ENCODE peak calls at places on chromosomes 16 and 17, in six cellular contexts. U is uterus, R is tibial artery, D is thyroid gland, K is H1, Q is heart left ventricle. E is an unnamed sample. For H3K4me1 and H3K27me3, the result is how much of the 10 kb centered on the place peaks cover.

GRCh38 chr17:7440823-7441174 is 1.5 kb downstream of the FGF11 start:
- DNase-seq in Q (peak), U (peak), D (peak), R (no peak), K (no peak), E (no peak)

GRCh38 chr16:51134876-51135275 is 16.2 kb downstream of the SALL1 start:
- DNase-seq in D (no peak), U (no peak), K (no peak), R (no peak), Q (no peak), E (no peak)

GRCh38 chr16:4140652-4141051 is 24.4 kb upstream of the ADCY9 start:
- DNase-seq in U (no peak), Q (no peak), D (no peak), R (no peak), K (no peak), E (no peak)

GRCh38 chr17:42617956-42618431 is 8.5 kb downstream of the TUBG1 start:
- DNase-seq in Q (no peak), D (no peak), U (no peak), R (no peak), K (no peak), E (no peak)

GRCh38 chr17:73462830-73463229 is 151.0 kb upstream of the CDC42EP4 start:
- DNase-seq in Q (no peak), R (no peak), D (no peak), U (no peak), K (no peak), E (no peak)

GRCh38 chr16:30356401-30357084 is 1.4 kb upstream of the CD2BP2 start:
- DNase-seq in R (no peak), D (peak), Q (peak), K (no peak), U (peak), E (no peak)

GRCh38 chr17:47423406-47424295 is 99.9 kb downstream of the EFCAB13 start:
- DNase-seq in Q (no peak), D (peak), K (peak), R (no peak), U (no peak), E (no peak)

GRCh38 chr16:48611329-48612137 is 1.6 kb upstream of the N4BP1 start:
- DNase-seq in U (no peak), K (no peak), D (no peak), R (no peak), Q (no peak), E (peak)

GRCh38 chr16:81467815-81468214 is 23.2 kb downstream of the CMIP start:
- DNase-seq in Q (no peak), U (no peak), K (no peak), D (no peak), R (no peak), E (no peak)

GRCh38 chr17:74971842-74972106 is 785 bp downstream of the HID1 start:
- DNase-seq in U (no peak), K (no peak), D (no peak), R (no peak), Q (no peak), E (no peak)

GRCh38 chr16:55437627-55438026 is 41.4 kb upstream of the MMP2 start:
- DNase-seq in U (no peak), D (no peak), K (no peak), Q (no peak), R (no peak), E (no peak)

GRCh38 chr17:19333736-19334290 is 28.7 kb downstream of the B9D1 start:
- DNase-seq in D (no peak), K (no peak), U (no peak), Q (no peak), R (no peak), E (no peak)

GRCh38 chr17:35094902-35095301 is 24.8 kb downstream of the RAD51D start:
- DNase-seq in Q (no peak), D (no peak), K (no peak), U (no peak), R (no peak), E (no peak)

GRCh38 chr17:40854175-40854814 is 12.7 kb downstream of the KRT12 start:
- DNase-seq in R (no peak), D (no peak), U (no peak), K (no peak), Q (no peak), E (no peak)

GRCh38 chr16:70159355-70160348 is 13.9 kb upstream of the CLEC18C start:
- DNase-seq in Q (no peak), R (no peak), U (no peak), K (no peak), D (no peak), E (no peak)

GRCh38 chr16:3235856-3236669 is 1.1 kb upstream of the ZNF200 start:
- DNase-seq in K (no peak), Q (peak), R (peak), D (peak), U (peak), E (peak)

GRCh38 chr16:54055864-54056263 is 230.7 kb downstream of the IRX3 start:
- DNase-seq in R (no peak), D (no peak), U (no peak), Q (no peak), K (no peak), E (no peak)

GRCh38 chr17:17713839-17714238 is 32.6 kb downstream of the RAI1 start:
- DNase-seq in K (no peak), U (no peak), R (no peak), Q (peak), D (peak), E (no peak)

GRCh38 chr16:25140459-25140858 is 28.9 kb downstream of the LCMT1 start:
- DNase-seq in U (peak), D (no peak), R (no peak), K (no peak), Q (no peak), E (no peak)

GRCh38 chr17:73786286-73786743 is 142.1 kb upstream of the SDK2 start:
- DNase-seq in D (no peak), U (no peak), Q (no peak), R (no peak), K (no peak), E (no peak)

GRCh38 chr16:69131167-69131748 is 1.1 kb downstream of the CHTF8 start:
- DNase-seq in K (no peak), U (no peak), Q (no peak), D (no peak), R (no peak), E (no peak)

GRCh38 chr16:66311306-66311705 is 55.2 kb upstream of the CDH5 start:
- DNase-seq in R (no peak), D (no peak), Q (no peak), K (no peak), U (no peak), E (no peak)

GRCh38 chr17:75654176-75654575 is 12.8 kb downstream of the RECQL5 start:
- DNase-seq in Q (no peak), R (no peak), U (no peak), K (no peak), D (no peak), E (no peak)

GRCh38 chr16:77805403-77805802 is 17.0 kb downstream of the VAT1L start:
- DNase-seq in D (peak), R (no peak), Q (peak), U (no peak), K (no peak), E (no peak)

GRCh38 chr17:69761767-69762321 is 313.2 kb upstream of the KCNJ16 start:
- DNase-seq in Q (no peak), R (no peak), K (no peak), U (no peak), D (no peak), E (no peak)
- H3K4me1 ChIP-seq in Q (under half), R (under half), K (under half), U (under half), D (under half), E (under half)

GRCh38 chr16:90040152-90041023 is 21.1 kb upstream of the DBNDD1 start:
- DNase-seq in U (no peak), R (no peak), K (no peak), Q (no peak), D (no peak), E (no peak)

GRCh38 chr16:90042946-90043514 is 23.8 kb upstream of the DBNDD1 start:
- DNase-seq in Q (no peak), R (no peak), U (no peak), K (no peak), D (no peak), E (no peak)

GRCh38 chr16:90043526-90043925 is 24.3 kb upstream of the DBNDD1 start:
- DNase-seq in R (no peak), D (no peak), Q (no peak), K (no peak), U (no peak), E (no peak)

GRCh38 chr16:90044111-90044551 is 24.9 kb upstream of the DBNDD1 start:
- DNase-seq in Q (no peak), R (no peak), U (no peak), D (peak), K (no peak), E (no peak)

DNA sequence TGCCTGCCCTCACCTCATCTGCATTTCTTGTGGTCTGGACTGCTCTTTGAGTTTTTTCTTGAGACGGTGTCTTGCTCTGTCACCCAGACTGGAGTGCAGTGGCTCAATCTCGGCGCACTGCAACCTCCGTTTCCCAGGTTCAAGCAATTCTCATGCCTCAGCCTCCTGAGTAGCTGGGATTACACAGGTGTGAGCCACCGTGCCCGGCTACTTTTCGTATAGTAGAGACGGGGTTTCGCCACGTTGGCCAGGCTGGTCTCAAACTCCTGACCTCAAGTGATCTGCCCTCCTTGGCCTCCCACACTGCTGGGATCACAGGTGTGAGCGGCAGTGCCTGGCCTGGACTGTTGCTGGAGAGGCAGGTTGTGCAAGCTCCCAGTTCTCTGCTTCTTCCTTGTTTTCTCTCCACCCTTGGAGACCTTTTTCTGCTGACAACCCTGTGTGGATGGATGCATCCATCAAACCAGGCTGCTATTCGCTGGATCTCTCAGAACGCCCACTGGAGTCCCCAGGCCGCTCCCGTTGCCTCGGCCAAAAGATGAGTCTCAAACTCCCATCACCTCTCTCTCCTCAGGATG is 22.7 kb upstream of the DBNDD1 start:
- DNase-seq in D (no peak), U (no peak), Q (no peak), R (no peak), K (no peak), E (no peak)
- H3K4me3 ChIP-seq in D (no peak), U (no peak), Q (no peak), R (no peak), K (no peak), E (no peak)

DNA sequence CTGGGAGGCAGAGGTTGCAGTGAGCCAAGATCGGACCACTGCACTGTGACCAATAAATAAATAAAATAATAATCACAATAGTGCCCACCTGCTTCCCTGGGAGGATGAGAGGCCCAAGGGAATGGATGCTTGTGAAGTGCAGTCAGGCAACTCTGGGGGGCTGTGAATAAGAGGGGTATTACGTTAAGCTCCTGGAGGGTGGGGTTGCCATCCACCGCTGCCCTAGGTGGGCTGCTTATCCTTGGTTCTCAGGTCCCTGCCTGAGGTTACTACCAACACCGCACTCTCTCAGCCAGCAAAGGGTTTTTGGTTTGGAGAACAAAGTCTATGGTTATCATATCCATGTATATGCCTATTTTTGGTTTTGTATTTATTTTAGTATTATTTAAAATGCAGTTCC is 48.6 kb upstream of the CBFA2T3 start:
- DNase-seq in K (no peak), U (no peak), R (no peak), Q (no peak), D (no peak), E (no peak)
- H3K27me3 ChIP-seq in K (under half), U (under half), R (under half), Q (under half), D (under half), E (under half)

DNA sequence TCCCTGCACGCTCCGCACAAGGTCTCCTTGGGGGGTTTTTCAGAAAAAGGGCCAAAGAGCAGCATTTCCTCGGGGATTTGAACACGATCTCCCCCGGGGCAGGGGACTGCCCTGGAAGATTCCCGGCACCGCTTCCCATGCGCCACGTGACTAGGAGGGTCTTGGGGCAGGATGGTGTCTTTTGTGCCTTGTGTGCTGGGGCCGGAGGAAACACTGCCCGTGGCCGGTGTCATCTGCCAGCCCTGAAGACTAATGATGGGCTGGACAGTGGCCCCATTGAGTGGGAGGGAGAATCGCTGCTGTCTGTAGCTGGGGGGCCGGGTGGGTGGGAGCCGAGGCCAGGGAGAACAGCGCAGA is 315.1 kb downstream of the SEC14L1 start:
- DNase-seq in K (no peak), R (no peak), D (no peak), U (no peak), Q (peak), E (no peak)
- H3K4me1 ChIP-seq in K (under half), R (under half), D (under half), U (under half), Q (half or more), E (half or more)

GRCh38 chr16:11245988-11246387 is 10.0 kb downstream of the SOCS1 start:
- DNase-seq in U (no peak), Q (no peak), R (no peak), K (no peak), D (no peak), E (no peak)

GRCh38 chr16:11248133-11248532 is 7.9 kb downstream of the SOCS1 start:
- DNase-seq in Q (no peak), U (no peak), K (no peak), D (no peak), R (no peak), E (no peak)

GRCh38 chr16:11242658-11243057 is 13.3 kb downstream of the SOCS1 start:
- DNase-seq in Q (no peak), K (no peak), R (no peak), U (no peak), D (no peak), E (no peak)

GRCh38 chr16:11241480-11242204 is 14.4 kb downstream of the SOCS1 start:
- DNase-seq in R (no peak), D (no peak), Q (no peak), U (no peak), K (no peak), E (no peak)

DNA sequence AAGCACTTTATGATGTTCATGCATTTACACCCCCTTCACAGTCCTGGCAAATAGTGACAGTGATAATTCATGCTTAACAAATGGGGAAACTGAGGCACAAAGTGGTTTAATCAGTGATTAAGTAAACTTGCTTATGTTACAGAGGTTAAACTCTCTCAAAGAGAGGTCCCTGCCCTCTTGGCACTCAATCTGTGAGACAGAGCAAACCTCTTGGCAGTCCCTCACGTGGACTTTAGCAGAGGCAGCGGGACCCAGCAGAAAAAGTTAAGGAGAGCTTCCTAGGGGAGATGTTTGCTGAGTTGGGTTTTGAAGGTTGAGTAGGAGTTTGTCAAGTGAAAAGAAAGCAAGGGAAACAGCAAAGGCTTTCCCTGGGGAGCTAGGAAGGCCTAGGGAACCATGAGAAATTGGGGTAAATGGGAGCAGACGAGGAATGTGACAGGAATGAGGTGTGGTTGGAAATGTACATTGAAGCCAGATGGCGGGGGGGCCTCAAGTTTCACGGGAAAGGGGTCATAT is 10.7 kb downstream of the SOCS1 start:
- DNase-seq in U (no peak), Q (no peak), R (no peak), D (no peak), K (no peak), E (no peak)
- H3K4me3 ChIP-seq in U (no peak), Q (no peak), R (no peak), D (no peak), K (no peak), E (no peak)

DNA sequence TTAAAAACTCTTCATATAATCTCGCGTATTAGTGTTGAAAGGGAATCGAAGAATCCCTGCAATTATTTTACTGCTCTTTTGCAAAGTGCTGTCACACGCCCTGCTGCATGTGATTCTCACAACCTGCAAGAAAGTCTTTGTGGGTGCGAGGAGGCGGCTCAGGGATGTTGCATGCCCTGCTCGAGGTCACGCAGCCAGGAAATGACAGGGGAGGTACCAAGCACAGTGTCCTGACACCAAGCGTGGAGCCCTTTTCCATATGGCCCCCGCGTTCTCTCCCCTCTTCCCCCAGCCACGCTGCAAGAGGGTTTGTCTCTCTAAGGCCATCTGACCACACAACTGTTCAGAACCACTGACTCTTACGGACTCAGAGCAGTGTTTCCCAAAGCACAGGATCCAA is 37.6 kb downstream of the OR3A1 start:
- DNase-seq in D (no peak), U (no peak), Q (no peak), K (no peak), R (no peak), E (no peak)
- H3K27me3 ChIP-seq in D (under half), U (under half), Q (under half), K (under half), R (under half), E (under half)

GRCh38 chr17:31595666-31596381 is 204.3 kb downstream of the RAB11FIP4 start:
- DNase-seq in D (no peak), R (no peak), K (no peak), Q (no peak), U (no peak), E (no peak)
- H3K4me1 ChIP-seq in D (under half), R (under half), K (under half), Q (under half), U (under half), E (under half)

GRCh38 chr17:57862410-57862989 is 12.7 kb upstream of the MRPS23 start:
- DNase-seq in Q (no peak), K (no peak), D (no peak), U (peak), R (no peak), E (no peak)
- H3K4me3 ChIP-seq in Q (peak), K (peak), D (no peak), U (peak), R (peak), E (no peak)

DNA sequence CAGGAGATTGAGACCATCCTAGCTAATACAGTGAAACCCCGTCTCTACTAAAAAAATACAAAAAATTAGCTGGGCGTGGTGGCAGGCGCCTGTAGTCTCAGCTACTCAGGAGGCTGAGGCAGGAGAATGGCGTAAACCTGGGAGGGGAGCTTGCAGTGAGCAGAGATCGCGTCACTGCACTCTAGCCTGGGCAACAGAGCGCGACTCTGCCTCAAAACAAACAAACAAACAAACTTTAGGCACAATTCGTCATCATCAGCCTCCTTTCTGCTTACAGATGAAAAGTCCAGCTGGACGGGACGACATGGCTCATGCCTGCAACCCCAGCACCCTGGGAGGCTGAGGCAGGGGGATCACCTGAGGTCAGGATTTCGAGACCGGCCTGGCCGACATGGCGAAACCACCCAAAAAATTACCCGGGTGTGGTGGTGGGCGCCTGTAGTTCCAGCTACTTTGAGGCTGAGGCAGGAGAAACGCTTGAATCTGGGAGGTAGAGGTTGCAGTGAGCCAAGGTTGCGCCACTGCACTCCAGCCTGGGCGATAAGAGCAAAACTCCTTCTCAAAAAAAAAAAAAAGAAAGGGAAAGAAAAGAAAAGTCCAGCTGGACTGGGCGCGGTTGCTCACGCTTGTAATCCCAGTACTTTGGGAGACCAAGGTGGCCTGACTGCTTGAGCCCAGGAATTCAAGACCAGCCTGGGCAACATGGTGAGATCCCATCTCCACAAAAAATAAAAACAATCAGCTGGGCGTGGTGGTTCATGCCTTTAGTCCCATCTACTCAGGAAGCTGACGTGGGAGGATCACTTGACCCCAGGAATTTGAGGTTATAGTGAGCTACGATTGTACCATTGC is 1.5 kb upstream of the SPIRE2 start:
- DNase-seq in U (no peak), K (no peak), R (no peak), D (peak), Q (peak), E (no peak)
- H3K27me3 ChIP-seq in U (under half), K (under half), R (under half), D (under half), Q (under half), E (under half)

GRCh38 chr17:80575057-80575875 is 30.6 kb downstream of the RPTOR start:
- DNase-seq in K (peak), D (peak), R (peak), U (peak), Q (peak), E (peak)
- H3K4me1 ChIP-seq in K (under half), D (under half), R (under half), U (under half), Q (under half), E (under half)